ENCODE peak calls at places on chromosomes 6 and 20, in nine cellular contexts. Q, I, E, V, X, T, P, L and B are unnamed samples.

GRCh38 chr6:166697113-166697512 is 70.1 kb upstream of the RPS6KA2 start:
- DNase-seq in X (no peak), T (no peak), V (no peak), L (no peak), I (no peak), Q (no peak), E (no peak), P (no peak), B (no peak)

GRCh38 chr6:140661691-140662090 is 1287.2 kb upstream of the CITED2 start:
- DNase-seq in X (no peak), P (no peak), V (no peak), Q (no peak), L (no peak), T (no peak), E (no peak), I (no peak), B (no peak)

GRCh38 chr6:90044833-90045337 is 150.6 kb downstream of the GJA10 start:
- DNase-seq in Q (no peak), V (peak), I (no peak), E (peak), L (no peak), T (peak), X (no peak), P (no peak), B (no peak)

GRCh38 chr6:158211273-158212055 is 43.3 kb downstream of the GTF2H5 start:
- DNase-seq in Q (no peak), I (no peak), X (peak), V (peak), L (no peak), T (no peak), P (no peak), E (no peak), B (no peak)

GRCh38 chr20:47328841-47329448 is 27.6 kb downstream of the ZMYND8 start:
- DNase-seq in Q (no peak), X (no peak), V (no peak), I (peak), L (no peak), E (no peak), P (no peak), T (no peak), B (no peak)

GRCh38 chr20:14824996-14825395 is 487.6 kb upstream of the FLRT3 start:
- DNase-seq in E (no peak), Q (no peak), T (no peak), X (no peak), V (no peak), I (no peak), P (no peak), L (no peak), B (no peak)

GRCh38 chr6:27867051-27867940 is 44.9 kb downstream of the OR2B2 start:
- DNase-seq in Q (peak), X (no peak), P (peak), T (peak), E (no peak), V (no peak), L (peak), I (no peak), B (peak)

GRCh38 chr6:158039178-158039557 is 57.5 kb downstream of the SYNJ2 start:
- DNase-seq in L (no peak), Q (no peak), P (no peak), V (no peak), E (no peak), I (no peak), T (no peak), X (no peak), B (no peak)